ENCODE peak calls at places on chromosomes 13 and 19, in seven cellular contexts. V, Z, J, D, F, H and G are unnamed samples.

GRCh38 chr13:100440756-100441421 is 147.7 kb downstream of the GGACT start:
- DNase-seq in F (no peak), V (no peak), Z (no peak), J (no peak), D (no peak), H (no peak), G (no peak)

GRCh38 chr19:5931251-5931650 is 17.2 kb downstream of the CAPS start:
- DNase-seq in J (no peak), F (no peak), V (peak; percentile 35), D (no peak), H (no peak), Z (no peak), G (no peak)

GRCh38 chr13:20826301-20826700 is 52.5 kb upstream of the EEF1AKMT1 start:
- DNase-seq in V (no peak), H (no peak), Z (no peak), F (no peak), D (no peak), J (no peak), G (no peak)

GRCh38 chr19:13094771-13095392 is 7.8 kb downstream of the LYL1 start:
- DNase-seq in V (peak; percentile 82), H (no peak), Z (no peak), F (no peak), J (no peak), D (no peak), G (no peak)

GRCh38 chr13:100089633-100090032 is 740 bp downstream of the PCCA start:
- DNase-seq in F (no peak), D (no peak), Z (no peak), J (no peak), H (no peak), V (no peak), G (no peak)

GRCh38 chr19:13506550-13506878 is 235 bp upstream of the CACNA1A start:
- DNase-seq in H (no peak), F (no peak), V (no peak), Z (no peak), J (no peak), D (no peak), G (no peak)

GRCh38 chr13:34682406-34682805 is 259.7 kb upstream of the NBEA start:
- DNase-seq in H (no peak), Z (no peak), J (no peak), V (no peak), D (no peak), F (no peak), G (no peak)

GRCh38 chr13:77698211-77699058 is 948 bp downstream of the SLAIN1 start:
- DNase-seq in D (peak; percentile 15), H (no peak), F (no peak), Z (peak; percentile 29), J (peak; percentile 54), V (peak; percentile 69), G (no peak)

GRCh38 chr13:97653741-97654140 is 219.8 kb downstream of the RAP2A start:
- DNase-seq in H (no peak), Z (no peak), V (no peak), J (no peak), F (no peak), D (no peak), G (no peak)

GRCh38 chr13:49739498-49740187 is 48.4 kb upstream of the EBPL start:
- DNase-seq in J (no peak), F (no peak), V (no peak), Z (no peak), D (no peak), H (no peak), G (no peak)

GRCh38 chr13:91211548-91211947 is 135.9 kb upstream of the MIR17HG start:
- DNase-seq in H (no peak), V (no peak), F (no peak), Z (no peak), D (no peak), J (no peak), G (no peak)

GRCh38 chr13:41660426-41660825 is 203.1 kb downstream of the RGCC start:
- DNase-seq in V (no peak), Z (no peak), D (no peak), H (no peak), F (no peak), J (no peak), G (no peak)

GRCh38 chr19:47511128-47511517 is 3.7 kb downstream of the NAPA start:
- DNase-seq in D (peak; percentile 65), V (peak; percentile 74), J (peak; percentile 72), H (no peak), Z (peak; percentile 63), F (no peak), G (no peak)

GRCh38 chr19:47510516-47511127 is 4.2 kb downstream of the NAPA start:
- DNase-seq in Z (no peak), F (no peak), V (no peak), J (no peak), D (no peak), H (no peak), G (no peak)

GRCh38 chr19:47512183-47512947 is 2.5 kb downstream of the NAPA start:
- DNase-seq in J (peak; percentile 83), H (no peak), Z (no peak), V (no peak), F (peak; percentile 34), D (no peak), G (no peak)

GRCh38 chr19:47512948-47513319 is 1.9 kb downstream of the NAPA start:
- DNase-seq in V (no peak), H (no peak), Z (no peak), D (no peak), F (no peak), J (no peak), G (no peak)

GRCh38 chr19:47511681-47512080 is 3.2 kb downstream of the NAPA start:
- DNase-seq in D (no peak), Z (no peak), V (no peak), H (no peak), J (no peak), F (no peak), G (no peak)
- H3K4me1 ChIP-seq in D (peaks cover 83% of the 10 kb centered on the region), Z (peaks cover 62% of the 10 kb centered on the region), V (peaks cover 46% of the 10 kb centered on the region), H (peaks cover 80% of the 10 kb centered on the region), J (peaks cover 51% of the 10 kb centered on the region), F (peaks cover 28% of the 10 kb centered on the region), G (no peaks in the 10 kb centered on the region)

GRCh38 chr19:3054972-3055740 is 7.1 kb downstream of the TLE5 start:
- DNase-seq in F (peak; percentile 78), J (no peak), D (no peak), H (no peak), V (peak; percentile 53), Z (no peak), G (no peak)

GRCh38 chr19:3055741-3056453 is 6.4 kb downstream of the TLE5 start:
- DNase-seq in F (peak; percentile 78), D (no peak), V (peak; percentile 73), J (peak; percentile 90), Z (no peak), H (no peak), G (no peak)

GRCh38 chr19:3053218-3053621 is 9.1 kb downstream of the TLE5 start:
- DNase-seq in V (peak; percentile 58), D (no peak), Z (no peak), F (no peak), H (no peak), J (no peak), G (no peak)

GRCh38 chr19:3053780-3054179 is 8.5 kb downstream of the TLE5 start:
- DNase-seq in V (no peak), F (no peak), J (no peak), D (no peak), Z (no peak), H (no peak), G (no peak)

DNA sequence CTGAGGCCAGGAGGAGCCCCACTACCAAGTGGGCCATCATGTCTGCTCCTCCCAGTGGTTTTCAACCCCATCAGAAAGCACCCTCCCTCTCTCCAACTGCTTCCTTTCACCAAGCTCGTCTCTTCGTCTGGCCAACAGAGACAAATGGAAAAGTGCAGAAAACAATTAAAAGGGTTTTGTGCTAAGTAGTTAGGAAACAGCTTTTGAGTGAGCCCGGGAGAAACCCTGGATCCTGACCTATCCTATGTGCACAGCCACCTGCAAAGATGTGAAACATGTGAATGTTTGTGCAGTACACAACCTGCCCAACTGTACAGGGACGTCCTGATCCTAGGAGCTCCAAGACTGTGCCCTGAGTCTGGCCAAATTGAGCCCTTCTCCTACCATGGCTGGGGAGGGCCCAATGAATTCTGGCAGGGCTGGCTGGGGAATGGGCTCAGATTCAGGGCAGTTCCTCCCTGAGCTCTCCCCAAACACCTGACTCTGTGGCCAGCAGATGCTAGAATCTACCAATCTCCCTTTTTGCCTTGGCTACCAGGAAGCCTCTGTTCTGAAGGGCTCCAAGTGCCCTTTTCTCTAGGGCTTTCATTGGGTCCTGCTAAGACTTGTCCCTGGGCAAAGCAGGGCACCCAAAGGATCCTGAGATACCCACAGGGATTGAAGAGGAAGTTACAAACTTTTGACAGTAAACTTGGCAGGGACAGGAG is 7.9 kb downstream of the TLE5 start:
- DNase-seq in Z (no peak), H (no peak), F (no peak), J (no peak), D (no peak), V (peak; percentile 45), G (no peak)
- H3K4me1 ChIP-seq in Z (peaks cover 29% of the 10 kb centered on the region), H (peaks cover 22% of the 10 kb centered on the region), F (peaks cover 63% of the 10 kb centered on the region), J (peaks cover 27% of the 10 kb centered on the region), D (peaks cover 52% of the 10 kb centered on the region), V (peaks cover 11% of the 10 kb centered on the region), G (no peaks in the 10 kb centered on the region)

GRCh38 chr19:46976845-46977320 is 42.8 kb upstream of the NPAS1 start:
- DNase-seq in J (no peak), H (no peak), F (no peak), V (peak; percentile 83), D (no peak), Z (peak; percentile 69), G (peak; percentile 80)
- H3K4me1 ChIP-seq in J (peaks cover 33% of the 10 kb centered on the region), H (peaks cover 78% of the 10 kb centered on the region), F (peaks cover 38% of the 10 kb centered on the region), V (peaks cover 47% of the 10 kb centered on the region), D (peaks cover 88% of the 10 kb centered on the region), Z (peaks cover 56% of the 10 kb centered on the region), G (no peaks in the 10 kb centered on the region)

GRCh38 chr19:1849999-1850398 is 1.7 kb upstream of the REXO1 start:
- DNase-seq in D (no peak), Z (no peak), F (no peak), J (no peak), V (no peak), H (no peak), G (no peak)

GRCh38 chr19:1849132-1849474 is 820 bp upstream of the REXO1 start:
- DNase-seq in Z (no peak), J (no peak), H (no peak), V (no peak), D (no peak), F (no peak), G (no peak)

GRCh38 chr19:1847684-1848398 is 442 bp downstream of the REXO1 start:
- DNase-seq in J (peak; percentile 56), H (no peak), F (no peak), D (no peak), Z (peak; percentile 63), V (peak; percentile 74), G (no peak)

GRCh38 chr19:1847348-1847683 is 967 bp downstream of the REXO1 start:
- DNase-seq in V (no peak), F (no peak), Z (no peak), J (no peak), D (no peak), H (no peak), G (no peak)

DNA sequence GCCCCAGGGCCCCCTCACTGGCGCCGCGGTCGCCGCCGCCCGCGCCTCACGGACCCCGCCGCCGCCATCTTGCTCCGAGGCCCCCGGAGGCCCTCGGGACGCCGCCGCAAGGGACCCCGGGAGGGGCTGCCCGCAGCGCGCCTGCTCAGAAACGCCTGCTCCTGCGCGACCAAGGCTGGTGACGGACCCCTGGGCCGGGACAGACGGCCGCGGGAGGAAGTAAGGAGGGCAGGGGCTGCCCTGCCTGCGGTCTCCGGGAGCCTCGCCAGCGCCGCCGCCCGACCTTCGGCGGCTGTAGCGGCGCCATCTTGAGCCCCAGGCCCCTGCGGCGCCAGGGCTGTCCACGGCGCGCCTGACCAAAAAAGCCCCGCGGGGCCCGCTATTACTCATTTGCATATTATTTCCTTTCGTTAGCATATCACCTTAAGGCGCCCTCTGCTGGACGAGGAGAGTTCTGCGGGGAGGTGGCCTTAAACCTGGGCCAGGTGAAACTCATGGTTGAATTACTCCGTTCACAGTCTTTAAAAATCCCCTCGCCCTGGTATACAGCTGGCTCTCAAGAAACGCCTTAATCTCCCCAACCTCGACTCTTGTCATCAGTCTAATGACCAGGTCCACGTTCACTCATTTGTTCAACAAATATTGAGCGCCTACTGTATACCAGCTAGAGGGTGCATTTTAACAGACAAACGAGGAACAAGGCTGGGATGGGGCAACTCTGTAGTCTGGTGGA is at the start of gene REXO1:
- DNase-seq in H (peak; percentile 87), F (peak; percentile 93), J (peak; percentile 97), D (peak; percentile 96), Z (peak; percentile 92), V (peak; percentile 98), G (peak; percentile 94)
- H3K4me1 ChIP-seq in H (peaks cover 43% of the 10 kb centered on the region), F (peaks cover 27% of the 10 kb centered on the region), J (peaks cover 17% of the 10 kb centered on the region), D (peaks cover 64% of the 10 kb centered on the region), Z (peaks cover 36% of the 10 kb centered on the region), V (peaks cover 3% of the 10 kb centered on the region), G (peaks cover 61% of the 10 kb centered on the region)